ENCODE peak calls at places on chromosomes 1 and 21, in eight cellular contexts. O is GM12878, Y is GM23338, P is Panc1, J is K562, N is HCT116, M is SK-N-SH, E is HepG2. L is an unnamed sample.

GRCh38 chr1:34763142-34763781 is 3.7 kb downstream of the GJB4 start:
- DNase-seq in E (peak), O (no peak), Y (peak), P (peak), N (peak), J (no peak), M (no peak), L (no peak)

GRCh38 chr1:241118049-241118448 is 239.0 kb downstream of the RGS7 start:
- DNase-seq in P (no peak), N (no peak), Y (no peak), O (no peak), M (no peak), J (no peak), E (no peak), L (no peak)

GRCh38 chr1:115436596-115436995 is 98.5 kb upstream of the NGF start:
- DNase-seq in M (no peak), J (no peak), P (no peak), Y (peak), N (no peak), E (no peak), O (no peak), L (no peak)

GRCh38 chr21:34825101-34825500 is 156.3 kb downstream of the CLIC6 start:
- DNase-seq in J (no peak), O (no peak), Y (no peak), M (no peak), N (no peak), E (no peak), P (no peak), L (no peak)

GRCh38 chr1:165633624-165634023 is 2.6 kb downstream of the MGST3 start:
- DNase-seq in N (no peak), P (no peak), M (no peak), O (no peak), Y (no peak), J (no peak), E (no peak), L (no peak)

GRCh38 chr1:38929476-38929875 is 12.2 kb downstream of the RHBDL2 start:
- DNase-seq in J (no peak), E (no peak), P (no peak), Y (peak), O (no peak), M (peak), N (no peak), L (no peak)

GRCh38 chr1:92096317-92096716 is 16.2 kb downstream of the BTBD8 start:
- DNase-seq in M (no peak), P (no peak), E (no peak), Y (no peak), J (no peak), O (no peak), N (no peak), L (peak)

GRCh38 chr21:39137248-39138186 is 45.7 kb downstream of the PSMG1 start:
- DNase-seq in Y (peak), O (no peak), M (peak), P (no peak), J (peak), E (peak), N (no peak), L (no peak)

GRCh38 chr1:204041232-204041767 is 31.6 kb upstream of the SOX13 start:
- DNase-seq in N (no peak), E (no peak), P (no peak), Y (no peak), M (no peak), J (no peak), O (no peak), L (no peak)

GRCh38 chr21:16605588-16605987 is 875.8 kb downstream of the USP25 start:
- DNase-seq in Y (peak), J (no peak), M (peak), E (no peak), N (no peak), O (no peak), P (no peak), L (no peak)

GRCh38 chr1:110879758-110880606 is 7.0 kb downstream of the CD53 start:
- DNase-seq in O (peak), M (no peak), E (no peak), Y (no peak), J (peak), N (no peak), P (no peak), L (peak)

GRCh38 chr1:68906431-68906830 is 409.5 kb upstream of the DEPDC1 start:
- DNase-seq in N (no peak), P (no peak), O (no peak), J (no peak), Y (no peak), M (no peak), E (no peak), L (no peak)

GRCh38 chr1:19664453-19665043 is at the start of gene HTR6:
- DNase-seq in P (no peak), N (no peak), E (no peak), M (peak), Y (no peak), J (peak), O (no peak), L (no peak)

GRCh38 chr21:26707241-26707640 is 134.2 kb upstream of the CYYR1 start:
- DNase-seq in M (no peak), N (no peak), E (no peak), O (no peak), P (no peak), J (no peak), Y (no peak), L (no peak)

GRCh38 chr1:24641646-24642151 is 1.4 kb upstream of the SRRM1 start:
- DNase-seq in N (no peak), E (no peak), P (no peak), M (peak), J (peak), Y (peak), O (no peak), L (peak)

GRCh38 chr1:28104866-28105467 is 16.6 kb upstream of the EYA3 start:
- DNase-seq in N (peak), O (no peak), Y (peak), P (no peak), J (peak), M (peak), E (peak), L (no peak)

GRCh38 chr1:12069616-12070244 is 6.6 kb downstream of the TNFRSF8 start:
- DNase-seq in O (no peak), P (no peak), J (no peak), Y (no peak), E (no peak), M (no peak), N (no peak), L (no peak)

GRCh38 chr1:205528887-205529825 is 24.7 kb downstream of the CDK18 start:
- DNase-seq in Y (peak), J (peak), E (no peak), N (peak), P (no peak), M (peak), O (no peak), L (no peak)

GRCh38 chr1:165897326-165898303 is 70.2 kb downstream of the UCK2 start:
- DNase-seq in M (peak), N (no peak), O (no peak), P (no peak), J (no peak), E (no peak), Y (no peak), L (no peak)

GRCh38 chr1:94486990-94487389 is 54.6 kb downstream of the F3 start:
- DNase-seq in J (no peak), Y (no peak), O (no peak), E (no peak), N (no peak), P (no peak), M (no peak), L (no peak)

GRCh38 chr21:44449473-44450363 is 5.6 kb upstream of the LRRC3 start:
- DNase-seq in N (no peak), E (no peak), P (no peak), O (no peak), J (no peak), M (peak), Y (no peak), L (no peak)

GRCh38 chr21:39518845-39519205 is 67.1 kb downstream of the SH3BGR start:
- DNase-seq in Y (no peak), E (no peak), O (no peak), M (no peak), J (no peak), P (no peak), N (no peak), L (no peak)

GRCh38 chr1:161511018-161511755 is 5.9 kb downstream of the FCGR2A start:
- DNase-seq in M (no peak), P (no peak), Y (no peak), E (no peak), J (peak), O (no peak), N (no peak), L (no peak)

GRCh38 chr1:246724725-246725095 is 501 bp downstream of the SCCPDH start:
- DNase-seq in P (no peak), M (no peak), O (no peak), J (peak), E (no peak), Y (peak), N (no peak), L (peak)

GRCh38 chr1:213415686-213416380 is 364.8 kb downstream of the RPS6KC1 start:
- DNase-seq in N (no peak), P (no peak), O (no peak), M (no peak), J (no peak), Y (no peak), E (no peak), L (no peak)

GRCh38 chr1:147750618-147751217 is 9.7 kb downstream of the GJA5 start:
- DNase-seq in N (no peak), M (no peak), P (no peak), O (no peak), Y (no peak), E (no peak), J (no peak), L (no peak)

GRCh38 chr1:30049748-30050147 is 673.6 kb downstream of the MATN1 start:
- DNase-seq in E (no peak), M (no peak), O (no peak), J (no peak), Y (no peak), P (no peak), N (no peak), L (no peak)

GRCh38 chr1:246506785-246507639 is at the start of gene SMYD3:
- DNase-seq in M (peak), E (peak), Y (peak), P (no peak), J (peak), O (peak), N (peak), L (peak)

GRCh38 chr1:34362949-34363348 is 186.2 kb downstream of the C1orf94 start:
- DNase-seq in N (no peak), J (no peak), M (no peak), P (no peak), O (no peak), Y (no peak), E (no peak), L (no peak)

GRCh38 chr1:88618331-88618730 is 65.7 kb upstream of the PKN2 start:
- DNase-seq in Y (peak), M (no peak), N (no peak), J (no peak), P (no peak), O (no peak), E (no peak), L (no peak)

GRCh38 chr1:78491311-78492071 is 717 bp downstream of the PTGFR start:
- DNase-seq in M (peak), N (no peak), O (no peak), J (no peak), P (no peak), E (no peak), Y (peak), L (no peak)

GRCh38 chr1:97581614-97582051 is 339.2 kb downstream of the DPYD start:
- DNase-seq in N (no peak), M (no peak), Y (peak), E (no peak), P (peak), O (no peak), J (no peak), L (no peak)

GRCh38 chr1:69305621-69306020 is 262.1 kb upstream of the LRRC7 start:
- DNase-seq in M (no peak), Y (peak), N (peak), P (no peak), J (no peak), E (peak), O (no peak), L (no peak)

GRCh38 chr1:202416641-202417040 is 68.1 kb downstream of the PPP1R12B start:
- DNase-seq in O (no peak), P (no peak), J (no peak), M (no peak), Y (no peak), E (no peak), N (no peak), L (no peak)

GRCh38 chr1:87048237-87048636 is 133.8 kb downstream of the HS2ST1 start:
- DNase-seq in Y (no peak), M (no peak), E (no peak), N (no peak), P (no peak), O (no peak), J (no peak), L (no peak)

GRCh38 chr1:207893737-207894582 is 17.0 kb downstream of the CD34 start:
- DNase-seq in P (no peak), J (no peak), E (no peak), Y (no peak), M (no peak), O (no peak), N (no peak), L (no peak)

GRCh38 chr1:34199927-34200326 is 23.2 kb downstream of the C1orf94 start:
- DNase-seq in N (peak), E (peak), P (no peak), O (no peak), Y (no peak), M (no peak), J (no peak), L (no peak)

GRCh38 chr1:6348511-6349191 is 44.9 kb downstream of the ACOT7 start:
- DNase-seq in O (no peak), M (no peak), N (no peak), E (no peak), Y (no peak), P (no peak), J (no peak), L (peak)
- TF ChIP-seq POLR2AphosphoS5 in O (no peak), M (no peak), N (no peak), E (no peak), Y (no peak), P (no peak), J (no peak), L (no peak)

GRCh38 chr1:210741564-210741963 is 392.4 kb downstream of the KCNH1 start:
- DNase-seq in J (no peak), Y (peak), M (no peak), P (no peak), O (no peak), N (no peak), E (no peak), L (no peak)

GRCh38 chr1:210736681-210737080 is 397.3 kb downstream of the KCNH1 start:
- DNase-seq in P (no peak), O (no peak), Y (no peak), E (no peak), J (no peak), M (no peak), N (no peak), L (no peak)

GRCh38 chr1:210743038-210743437 is 390.9 kb downstream of the KCNH1 start:
- DNase-seq in P (no peak), O (no peak), Y (no peak), N (no peak), M (no peak), J (no peak), E (no peak), L (no peak)

GRCh38 chr1:210738256-210738655 is 395.7 kb downstream of the KCNH1 start:
- DNase-seq in N (no peak), J (no peak), E (no peak), Y (no peak), P (no peak), M (no peak), O (no peak), L (no peak)

DNA sequence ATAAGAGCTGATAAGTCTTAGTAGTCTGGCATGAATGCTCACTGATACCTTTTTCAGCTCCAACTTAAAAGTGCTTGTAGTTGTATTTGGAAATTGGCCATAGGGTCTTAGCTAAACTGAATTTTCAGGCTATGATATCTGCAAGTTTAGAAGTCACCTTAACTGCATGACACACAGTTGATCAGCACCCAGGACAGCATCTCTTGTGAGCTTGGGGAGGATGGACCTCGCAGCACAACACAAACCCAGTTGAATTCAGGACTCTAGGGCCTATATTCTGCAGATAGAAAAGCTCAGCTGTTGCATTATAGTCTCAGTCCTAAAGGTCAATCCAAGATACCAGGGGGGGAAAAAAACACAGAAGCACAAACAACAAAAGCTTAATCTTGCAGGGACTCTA is 394.3 kb downstream of the KCNH1 start:
- DNase-seq in M (no peak), P (no peak), J (no peak), E (no peak), Y (peak), N (no peak), O (no peak), L (no peak)
- TF ChIP-seq REST in M (peak), P (peak), J (no peak), E (peak), Y (peak), N (peak), O (peak), L (peak)

DNA sequence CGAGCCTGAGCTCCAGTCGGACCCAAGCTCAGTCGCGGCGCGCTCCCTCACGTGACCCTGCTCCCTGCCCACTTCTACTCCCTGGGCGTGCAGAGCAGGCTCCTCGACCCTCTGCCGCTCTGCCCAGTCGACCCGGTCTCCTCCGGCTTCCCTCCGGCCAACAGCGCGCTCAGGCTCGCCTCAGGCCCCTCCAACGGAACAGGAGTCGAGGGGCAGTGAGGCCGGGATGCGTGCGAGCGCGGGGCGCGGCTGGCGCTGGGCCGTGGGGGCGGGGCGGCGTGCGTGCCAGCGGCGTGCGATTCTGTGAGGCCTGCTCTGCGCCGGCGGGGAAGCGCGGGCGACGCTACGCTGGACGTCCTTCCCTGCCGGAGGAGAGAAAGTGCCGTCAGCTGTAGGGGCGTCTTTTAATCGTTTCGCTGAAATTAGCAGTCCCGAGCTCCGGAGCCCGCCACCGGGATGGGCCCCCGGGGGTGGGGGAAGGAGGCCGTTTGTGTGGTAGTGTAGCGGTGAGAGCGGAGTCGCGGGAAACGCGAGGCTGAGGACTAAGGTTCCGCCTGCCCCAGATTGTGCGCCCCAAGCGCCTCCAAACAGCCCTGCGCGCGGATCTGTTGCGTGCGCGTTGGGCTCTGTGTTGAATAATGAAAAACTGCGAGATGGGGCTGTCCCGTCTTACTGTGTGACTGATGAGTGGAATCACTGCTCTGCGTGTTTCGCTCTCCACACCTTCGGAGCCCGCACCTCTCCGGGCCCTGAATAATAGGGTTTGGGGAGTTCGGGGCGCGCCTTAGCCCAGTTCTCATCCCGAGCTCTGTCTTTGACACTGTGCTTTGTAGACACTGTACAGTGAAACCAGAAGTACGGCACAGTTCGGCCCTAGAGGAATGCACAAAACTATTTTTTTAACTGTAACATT is at the start of gene ACBD6:
- DNase-seq in O (peak), Y (peak), P (peak), N (peak), E (peak), J (peak), M (peak), L (peak)
- TF ChIP-seq POLR2AphosphoS5 in O (peak), Y (peak), P (peak), N (peak), E (peak), J (peak), M (peak), L (peak)

GRCh38 chr1:234837713-234838112 is 227.7 kb upstream of the IRF2BP2 start:
- DNase-seq in Y (no peak), M (no peak), O (no peak), E (no peak), P (no peak), J (no peak), N (no peak), L (peak)

GRCh38 chr1:234840843-234841242 is 230.9 kb upstream of the IRF2BP2 start:
- DNase-seq in P (no peak), M (no peak), J (no peak), Y (no peak), N (no peak), O (no peak), E (no peak), L (no peak)

GRCh38 chr1:234840253-234840652 is 230.3 kb upstream of the IRF2BP2 start:
- DNase-seq in M (no peak), O (no peak), J (no peak), Y (no peak), P (no peak), N (no peak), E (no peak), L (no peak)

GRCh38 chr1:234838182-234838581 is 228.2 kb upstream of the IRF2BP2 start:
- DNase-seq in P (no peak), Y (no peak), N (no peak), E (no peak), M (no peak), O (no peak), J (no peak), L (peak)

DNA sequence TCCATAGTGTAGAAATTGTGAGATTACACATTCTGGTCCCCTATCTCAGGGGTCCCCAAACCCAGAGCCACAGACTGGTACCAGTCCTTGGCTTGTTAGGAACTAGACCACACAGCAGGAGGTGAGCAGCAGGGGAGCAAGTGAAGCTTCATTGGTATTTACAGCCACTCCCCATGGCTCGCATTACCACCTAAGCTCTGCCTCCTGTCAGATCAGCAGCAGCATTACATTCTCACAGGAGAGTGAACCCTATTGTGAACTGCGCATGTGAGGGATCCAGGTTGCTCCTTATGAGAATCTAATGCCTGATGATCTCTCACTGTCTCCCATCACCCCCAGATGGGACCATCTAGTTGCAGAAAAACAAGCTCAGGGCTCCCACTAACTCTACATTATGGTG is 229.7 kb upstream of the IRF2BP2 start:
- DNase-seq in E (peak), O (no peak), M (no peak), P (no peak), N (no peak), J (no peak), Y (no peak), L (no peak)
- TF ChIP-seq REST in E (no peak), O (no peak), M (no peak), P (no peak), N (no peak), J (no peak), Y (no peak), L (no peak)

GRCh38 chr1:112998592-112999235 is 42.7 kb upstream of the SLC16A1 start:
- DNase-seq in Y (no peak), O (no peak), N (no peak), P (no peak), J (peak), M (peak), E (peak), L (peak)
- TF ChIP-seq POLR2AphosphoS5 in Y (no peak), O (no peak), N (no peak), P (no peak), J (no peak), M (no peak), E (no peak), L (peak)

GRCh38 chr1:229509576-229509975 is 1.4 kb upstream of the NUP133 start:
- DNase-seq in O (no peak), P (no peak), M (no peak), J (peak), N (no peak), Y (no peak), E (peak), L (peak)
- TF ChIP-seq REST in O (no peak), P (no peak), M (no peak), J (no peak), N (no peak), Y (no peak), E (no peak), L (no peak)